ENCODE peak calls at places on chromosomes 6 and 20, in four cellular contexts. P is heart left ventricle, V is left lung, Q is breast epithelium. N is an unnamed sample.

GRCh38 chr20:31836853-31837608 is 8.4 kb downstream of the FOXS1 start:
- DNase-seq in P (peak; percentile 56), V (no peak), Q (no peak), N (no peak)

GRCh38 chr20:50366270-50367103 is 143.7 kb upstream of the PTPN1 start:
- DNase-seq in P (no peak), V (no peak), Q (peak; percentile 50), N (no peak)

GRCh38 chr6:167091149-167092107 is 31.5 kb upstream of the CCR6 start:
- DNase-seq in P (no peak), V (no peak), Q (no peak), N (no peak)

GRCh38 chr6:4584801-4585200 is 191.4 kb upstream of the CDYL start:
- DNase-seq in P (no peak), V (no peak), Q (no peak), N (no peak)

GRCh38 chr6:1600764-1601615 is 8.7 kb upstream of the FOXC1 start:
- DNase-seq in P (no peak), V (no peak), Q (no peak), N (no peak)

GRCh38 chr6:166364480-166364879 is 18.3 kb downstream of the MPC1 start:
- DNase-seq in P (peak; percentile 25), V (no peak), Q (no peak), N (no peak)

GRCh38 chr20:50346372-50347347 is 156.0 kb downstream of the CEBPB start:
- DNase-seq in P (peak; percentile 88), V (peak; percentile 82), Q (peak; percentile 93), N (peak; percentile 87)

GRCh38 chr6:43759157-43759925 is 10.7 kb upstream of the VEGFA start:
- DNase-seq in P (no peak), V (no peak), Q (no peak), N (no peak)

GRCh38 chr6:72616406-72617015 is 5.4 kb upstream of the KCNQ5 start:
- DNase-seq in P (no peak), V (no peak), Q (no peak), N (no peak)

GRCh38 chr6:16684896-16685554 is 76.2 kb downstream of the ATXN1 start:
- DNase-seq in P (no peak), V (no peak), Q (no peak), N (no peak)

GRCh38 chr6:24858154-24858801 is 59.6 kb upstream of the ARMH2 start:
- DNase-seq in P (no peak), V (no peak), Q (no peak), N (no peak)

GRCh38 chr20:9615118-9615517 is 100.7 kb downstream of the LAMP5 start:
- DNase-seq in P (no peak), V (no peak), Q (no peak), N (no peak)

GRCh38 chr6:42453649-42454427 is 2.1 kb upstream of the TRERF1 start:
- DNase-seq in P (peak; percentile 38), V (no peak), Q (no peak), N (no peak)

GRCh38 chr20:38542994-38543906 is 37.7 kb upstream of the ADIG start:
- DNase-seq in P (no peak), V (no peak), Q (no peak), N (no peak)

GRCh38 chr6:114690625-114691024 is 347.8 kb upstream of the HS3ST5 start:
- DNase-seq in P (no peak), V (no peak), Q (no peak), N (no peak)

GRCh38 chr6:44008821-44009370 is 118.4 kb downstream of the MRPL14 start:
- DNase-seq in P (no peak), V (no peak), Q (no peak), N (no peak)

GRCh38 chr6:26327450-26328264 is 37.3 kb upstream of the BTN3A2 start:
- DNase-seq in P (no peak), V (no peak), Q (no peak), N (no peak)

GRCh38 chr20:46715292-46715756 is 5.9 kb downstream of the SLC2A10 start:
- DNase-seq in P (no peak), V (no peak), Q (peak; percentile 79), N (no peak)

GRCh38 chr6:35969676-35970075 is 48.8 kb upstream of the SRPK1 start:
- DNase-seq in P (no peak), V (no peak), Q (no peak), N (no peak)

GRCh38 chr6:154070657-154071056 is 31.6 kb downstream of the OPRM1 start:
- DNase-seq in P (no peak), V (no peak), Q (no peak), N (no peak)

GRCh38 chr6:76416821-76417605 is 344.6 kb upstream of the IMPG1 start:
- DNase-seq in P (no peak), V (no peak), Q (no peak), N (no peak)

GRCh38 chr6:116511424-116512131 is at the start of gene CALHM5:
- DNase-seq in P (peak; percentile 54), V (no peak), Q (no peak), N (no peak)

GRCh38 chr20:36519944-36520343 is 21.4 kb upstream of the MYL9 start:
- DNase-seq in P (no peak), V (no peak), Q (no peak), N (no peak)
- H3K27ac ChIP-seq in P (no peak overlapping the region), V (no peak overlapping the region), Q (no peak overlapping the region), N (no peak overlapping the region)

DNA sequence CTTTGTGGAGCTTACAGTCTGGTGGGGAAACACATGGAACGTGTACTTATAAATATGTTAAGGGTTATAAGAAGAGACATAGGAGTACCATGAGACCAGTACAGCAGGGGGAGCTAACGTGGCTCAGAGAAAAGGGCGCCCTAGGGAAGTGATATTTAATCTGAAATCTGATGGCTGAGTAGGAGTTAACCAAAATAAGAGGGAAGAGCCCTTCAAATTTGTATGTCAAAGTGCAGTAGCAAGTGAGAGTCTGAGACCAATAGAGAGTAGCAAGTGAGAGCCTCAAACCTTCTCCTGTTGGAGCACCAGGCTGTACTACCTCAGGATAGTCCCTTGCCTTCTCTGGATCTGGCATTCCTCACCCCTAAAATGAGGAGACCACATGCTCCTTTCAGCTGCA is 6.1 kb upstream of the PKIG start:
- DNase-seq in P (peak; percentile 50), V (no peak), Q (no peak), N (no peak)
- TF ChIP-seq CTCF in P (peak; percentile 41), V (peak; percentile 11), Q (no peak), N (no peak)

GRCh38 chr6:27678449-27678848 is 205.5 kb upstream of the ZNF184 start:
- DNase-seq in P (no peak), V (no peak), Q (no peak), N (no peak)
- H3K27me3 ChIP-seq in P (peaks cover 59% of the 10 kb centered on the region), V (peaks cover 100% of the 10 kb centered on the region), Q (no peaks in the 10 kb centered on the region), N (peaks cover 96% of the 10 kb centered on the region)

DNA sequence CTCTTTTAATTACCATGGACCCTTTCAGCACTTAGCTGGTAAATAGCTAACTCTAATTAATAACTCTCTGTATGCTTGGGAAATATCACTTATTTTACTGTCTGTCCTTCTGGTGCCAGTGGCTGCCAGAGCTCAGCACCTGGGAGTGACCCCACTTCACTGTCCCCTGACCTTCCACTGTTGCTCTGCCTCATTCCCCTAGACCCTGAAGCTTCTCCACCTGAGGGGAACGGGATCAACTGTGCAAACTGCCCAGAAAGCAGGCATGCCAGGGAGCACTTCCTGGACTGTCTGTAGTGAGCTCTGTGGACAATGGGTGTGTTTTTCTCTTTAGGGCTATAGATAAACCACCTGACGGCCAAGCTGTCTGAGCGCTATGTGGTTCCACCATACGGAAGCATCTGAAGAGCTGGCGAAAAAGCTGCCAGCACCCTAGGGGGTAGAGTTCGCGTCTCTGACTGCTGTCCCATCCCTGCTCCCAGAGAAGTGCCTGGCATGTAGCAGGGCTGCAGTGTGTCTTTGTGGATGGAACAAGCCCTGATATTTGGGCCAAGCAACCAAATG is 106.3 kb upstream of the FOXA2 start:
- DNase-seq in P (no peak), V (no peak), Q (no peak), N (no peak)
- H3K27ac ChIP-seq in P (no peak overlapping the region), V (no peak overlapping the region), Q (no peak overlapping the region), N (no peak overlapping the region)

DNA sequence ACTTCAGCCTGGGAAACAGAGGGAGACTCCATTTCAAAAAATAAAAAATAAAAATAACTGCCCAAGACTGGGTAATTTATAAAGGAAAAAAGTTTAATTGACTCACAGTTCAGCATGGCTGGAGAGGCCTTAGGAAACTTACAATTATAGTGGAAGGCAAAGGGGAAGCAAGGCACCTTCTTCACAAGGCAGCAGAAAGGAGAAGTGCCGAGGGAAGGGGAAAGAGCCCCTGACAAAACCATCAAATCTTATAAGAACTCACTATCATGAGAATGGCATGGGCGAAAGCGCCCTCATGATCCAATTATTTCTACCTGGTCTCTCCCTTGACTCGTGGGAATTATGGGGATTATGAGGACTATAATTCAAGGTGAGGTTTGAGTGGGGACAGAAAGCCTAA is 95.5 kb upstream of the LGSN start:
- DNase-seq in P (no peak), V (no peak), Q (no peak), N (no peak)
- TF ChIP-seq CTCF in P (no peak), V (no peak), Q (no peak), N (no peak)

DNA sequence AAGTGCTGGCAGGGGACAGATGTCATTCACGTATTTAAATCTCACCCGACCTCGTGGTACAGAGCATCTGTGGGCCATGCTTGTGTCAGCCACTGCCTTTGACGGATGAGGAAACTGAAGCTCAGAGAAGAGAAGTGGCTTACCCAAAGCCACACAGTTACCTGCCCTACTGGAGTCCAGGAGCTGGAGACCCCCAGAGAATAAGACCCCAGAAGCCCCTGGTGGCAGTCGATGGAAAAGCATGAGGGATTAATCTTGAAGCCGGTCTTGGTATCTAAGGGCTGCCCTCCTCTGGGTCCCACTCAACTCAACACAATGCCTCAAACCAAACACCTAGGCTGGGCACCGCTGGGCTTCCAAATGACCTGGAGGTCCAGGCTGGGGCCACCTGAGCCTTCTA is 83.1 kb downstream of the GRM4 start:
- DNase-seq in P (no peak), V (no peak), Q (no peak), N (no peak)
- H3K27me3 ChIP-seq in P (no peaks in the 10 kb centered on the region), V (peaks cover 60% of the 10 kb centered on the region), Q (no peaks in the 10 kb centered on the region), N (peaks cover 24% of the 10 kb centered on the region)

GRCh38 chr6:150628908-150629307 is 29.2 kb downstream of the PLEKHG1 start:
- DNase-seq in P (no peak), V (no peak), Q (no peak), N (no peak)
- H3K27ac ChIP-seq in P (no peak overlapping the region), V (no peak overlapping the region), Q (no peak overlapping the region), N (no peak overlapping the region)

DNA sequence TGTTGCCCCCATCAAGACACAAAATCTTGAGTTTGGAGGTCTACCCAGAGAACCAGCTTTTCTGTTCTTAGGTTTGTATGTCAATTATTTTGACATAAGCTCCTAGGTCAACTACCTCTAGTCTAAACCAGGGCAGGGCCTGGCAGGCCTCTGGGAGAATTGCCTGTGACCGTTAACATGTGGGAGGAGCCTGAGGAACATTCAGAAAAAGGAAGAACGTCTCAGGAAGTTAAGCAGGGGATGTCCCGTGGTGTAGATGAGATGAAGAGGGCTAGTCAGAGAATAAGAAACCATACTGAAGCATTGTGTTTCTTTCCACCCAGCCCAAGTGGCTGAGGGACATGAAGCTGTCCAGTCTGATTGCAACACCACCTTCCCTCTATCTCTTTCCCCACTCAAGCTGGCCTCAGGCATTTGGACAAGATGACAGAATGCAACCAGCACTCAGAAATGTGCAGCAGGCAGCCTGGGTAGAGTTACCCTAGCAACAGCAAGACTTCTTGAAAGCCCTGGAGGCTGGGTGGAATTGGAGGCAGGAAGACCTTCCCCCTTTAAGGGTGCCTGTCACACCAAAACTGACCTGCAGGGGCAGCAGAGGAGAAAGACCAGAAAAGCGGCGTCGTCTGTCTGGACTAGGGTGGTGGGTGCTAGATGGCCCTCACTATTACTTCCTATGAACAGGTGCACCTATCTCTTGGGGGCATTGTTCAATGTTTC is 186.2 kb downstream of the UNC5CL start:
- DNase-seq in P (no peak), V (no peak), Q (no peak), N (no peak)
- TF ChIP-seq CTCF in P (peak; percentile 24), V (no peak), Q (no peak), N (no peak)

GRCh38 chr20:63013207-63013606 is 6.4 kb upstream of the BHLHE23 start:
- DNase-seq in P (no peak), V (no peak), Q (no peak), N (no peak)
- H3K27me3 ChIP-seq in P (peaks cover 76% of the 10 kb centered on the region), V (peaks cover 100% of the 10 kb centered on the region), Q (peaks cover 8% of the 10 kb centered on the region), N (peaks cover 73% of the 10 kb centered on the region)

GRCh38 chr6:11222385-11223277 is 9.8 kb downstream of the NEDD9 start:
- DNase-seq in P (no peak), V (no peak), Q (no peak), N (no peak)
- H3K27ac ChIP-seq in P (peak overlapping the region; percentile 92), V (peak overlapping the region; percentile 56), Q (peak overlapping the region; percentile 83), N (peak overlapping the region; percentile 62)